ENCODE peak calls at places on chromosomes 5 and 9, in ten cellular contexts. Y, K, Z, J, L, W, N, D, B and V are unnamed samples. For H3K4me1, the result is how much of the 10 kb centered on the place peaks cover.

GRCh38 chr9:33785914-33786313 is 9.4 kb upstream of the PRSS3 start:
- DNase-seq in Y (no peak), K (no peak), Z (no peak), J (no peak), L (peak), W (no peak), N (no peak), D (no peak), B (no peak), V (no peak)

GRCh38 chr5:76517334-76517733 is 105.9 kb downstream of the F2RL2 start:
- DNase-seq in Y (no peak), K (no peak), Z (no peak), J (no peak), L (no peak), W (no peak), N (no peak), D (no peak), B (no peak), V (no peak)

GRCh38 chr5:60287174-60287771 is 393.7 kb upstream of the PDE4D start:
- DNase-seq in Y (peak), K (no peak), Z (peak), J (peak), L (peak), W (peak), N (no peak), D (peak), B (no peak), V (no peak)

GRCh38 chr5:133220851-133221674 is 169.2 kb downstream of the HSPA4 start:
- DNase-seq in Y (no peak), K (no peak), Z (no peak), J (no peak), L (peak), W (no peak), N (no peak), D (no peak), B (no peak), V (no peak)

GRCh38 chr9:75238311-75238976 is 150.1 kb downstream of the OSTF1 start:
- DNase-seq in Y (no peak), K (no peak), Z (peak), J (peak), L (peak), W (peak), N (no peak), D (peak), B (no peak), V (peak)

GRCh38 chr9:108517591-108518365 is 338.0 kb downstream of the ACTL7B start:
- DNase-seq in Y (no peak), K (no peak), Z (no peak), J (no peak), L (no peak), W (no peak), N (no peak), D (no peak), B (no peak), V (no peak)

GRCh38 chr5:11182441-11183080 is 421.5 kb upstream of the DAP start:
- DNase-seq in Y (no peak), K (no peak), Z (no peak), J (no peak), L (peak), W (peak), N (no peak), D (no peak), B (no peak), V (peak)

GRCh38 chr5:94407023-94407422 is 211.4 kb downstream of the KIAA0825 start:
- DNase-seq in Y (no peak), K (no peak), Z (peak), J (no peak), L (no peak), W (no peak), N (no peak), D (no peak), B (no peak), V (no peak)

GRCh38 chr5:169944922-169945675 is 35.2 kb downstream of the INSYN2B start:
- DNase-seq in Y (no peak), K (no peak), Z (no peak), J (no peak), L (no peak), W (no peak), N (no peak), D (no peak), B (no peak), V (no peak)

GRCh38 chr5:39266442-39266841 is 47.1 kb upstream of the FYB1 start:
- DNase-seq in Y (no peak), K (no peak), Z (no peak), J (no peak), L (peak), W (no peak), N (no peak), D (no peak), B (no peak), V (no peak)

GRCh38 chr5:179906294-179906794 is 1.4 kb downstream of the TBC1D9B start:
- DNase-seq in Y (no peak), K (no peak), Z (no peak), J (no peak), L (no peak), W (no peak), N (peak), D (no peak), B (no peak), V (no peak)

GRCh38 chr5:179906795-179907569 is 715 bp downstream of the TBC1D9B start:
- DNase-seq in Y (no peak), K (no peak), Z (peak), J (peak), L (no peak), W (no peak), N (peak), D (peak), B (peak), V (peak)

GRCh38 chr5:179908528-179908927 is 831 bp upstream of the TBC1D9B start:
- DNase-seq in Y (no peak), K (no peak), Z (no peak), J (peak), L (no peak), W (no peak), N (peak), D (peak), B (no peak), V (no peak)

GRCh38 chr5:179909224-179909623 is 1.5 kb upstream of the TBC1D9B start:
- DNase-seq in Y (no peak), K (no peak), Z (no peak), J (no peak), L (no peak), W (no peak), N (no peak), D (no peak), B (no peak), V (no peak)

DNA sequence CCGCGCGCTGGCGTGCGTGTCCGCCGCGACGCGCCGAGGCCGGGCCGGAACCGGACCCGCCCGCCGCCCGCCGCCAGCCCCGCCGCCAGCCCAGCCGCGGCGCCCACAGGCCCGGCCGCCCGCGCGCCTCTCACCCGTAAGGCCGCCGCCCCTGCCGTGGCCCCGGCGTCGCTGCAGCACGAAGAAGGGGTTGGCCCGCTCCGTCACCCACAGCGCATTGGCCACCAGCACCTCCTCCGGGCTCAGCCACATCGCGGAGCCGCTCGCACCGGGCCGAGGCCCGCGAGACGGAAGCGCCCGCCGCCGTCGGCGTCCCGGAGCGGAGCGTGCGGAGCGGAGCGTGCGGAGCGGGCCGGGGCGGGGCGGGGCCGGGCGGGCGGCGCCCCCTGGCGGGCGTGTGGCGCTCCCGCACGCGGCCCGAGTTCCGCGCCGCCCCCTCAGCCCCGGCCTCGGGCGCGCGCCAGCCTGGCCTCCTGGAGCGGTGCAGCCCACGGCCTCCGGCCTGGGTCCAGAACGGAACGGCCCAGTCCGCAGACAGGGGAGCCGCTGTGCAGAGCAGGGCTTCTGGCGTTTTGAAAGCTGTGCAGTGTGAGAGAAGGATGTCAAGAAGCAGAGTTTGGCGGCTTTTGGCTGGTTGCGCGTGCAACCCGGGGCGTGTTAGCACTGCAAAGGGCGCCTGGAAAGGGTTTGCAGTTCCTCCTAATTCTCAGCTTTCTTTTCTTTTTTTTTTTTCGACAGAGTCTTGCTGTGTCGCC is at the start of gene TBC1D9B:
- DNase-seq in Y (peak), K (peak), Z (peak), J (peak), L (peak), W (no peak), N (peak), D (peak), B (no peak), V (no peak)
- TF ChIP-seq CTCF in Y (peak), K (peak), Z (peak), J (peak), L (peak), W (no peak), N (peak), D (no peak), B (peak), V (peak)

GRCh38 chr9:136090060-136090735 is 4.9 kb downstream of the NACC2 start:
- DNase-seq in Y (no peak), K (peak), Z (no peak), J (no peak), L (no peak), W (no peak), N (peak), D (peak), B (no peak), V (no peak)

GRCh38 chr9:136087741-136088480 is 7.2 kb downstream of the NACC2 start:
- DNase-seq in Y (peak), K (peak), Z (no peak), J (peak), L (no peak), W (no peak), N (peak), D (peak), B (no peak), V (no peak)

GRCh38 chr9:136089697-136090045 is 5.4 kb downstream of the NACC2 start:
- DNase-seq in Y (no peak), K (no peak), Z (no peak), J (no peak), L (no peak), W (no peak), N (no peak), D (peak), B (no peak), V (no peak)

GRCh38 chr9:136088481-136088938 is 6.6 kb downstream of the NACC2 start:
- DNase-seq in Y (peak), K (peak), Z (no peak), J (peak), L (no peak), W (no peak), N (no peak), D (peak), B (no peak), V (no peak)

GRCh38 chr9:136088939-136089696 is 6.0 kb downstream of the NACC2 start:
- DNase-seq in Y (no peak), K (peak), Z (no peak), J (peak), L (no peak), W (no peak), N (peak), D (peak), B (peak), V (no peak)
- H3K4me1 ChIP-seq in Y (half or more), K (half or more), Z (under half), J (under half), L (under half), W (under half), N (under half), D (under half), B (half or more), V (under half)

GRCh38 chr9:27535701-27536118 is 6.1 kb upstream of the MOB3B start:
- DNase-seq in Y (no peak), K (no peak), Z (peak), J (peak), L (peak), W (no peak), N (no peak), D (no peak), B (no peak), V (no peak)
- TF ChIP-seq CTCF in Y (no peak), K (no peak), Z (peak), J (no peak), L (no peak), W (peak), N (no peak), D (no peak), B (no peak), V (no peak)

GRCh38 chr5:131757830-131758519 is 38.8 kb downstream of the FNIP1 start:
- DNase-seq in Y (no peak), K (no peak), Z (no peak), J (no peak), L (no peak), W (no peak), N (no peak), D (no peak), B (no peak), V (no peak)
- H3K4me1 ChIP-seq in Y (half or more), K (under half), Z (under half), J (under half), L (under half), W (under half), N (under half), D (under half), B (half or more), V (under half)

GRCh38 chr5:171606414-171607024 is 179.1 kb upstream of the SMIM23 start:
- DNase-seq in Y (no peak), K (no peak), Z (no peak), J (no peak), L (peak), W (peak), N (no peak), D (no peak), B (no peak), V (no peak)
- TF ChIP-seq CTCF in Y (peak), K (no peak), Z (peak), J (no peak), L (peak), W (peak), N (peak), D (peak), B (no peak), V (peak)